ENCODE peak calls at places on chromosomes 16 and 17, in five cellular contexts. C, M, X, K and Z are unnamed samples. For H3K9me3, the result is how much of the 10 kb centered on the place peaks cover.

GRCh38 chr17:73182616-73183310 is 10.1 kb upstream of the COG1 start:
- DNase-seq in K (no peak), M (no peak), C (peak), X (no peak), Z (no peak)

GRCh38 chr16:72124761-72125634 is 31.4 kb downstream of the DHX38 start:
- DNase-seq in C (peak), M (peak), K (peak), X (peak), Z (peak)

GRCh38 chr16:6481894-6482293 is 850.8 kb upstream of the RBFOX1 start:
- DNase-seq in C (no peak), K (no peak), X (no peak), M (no peak), Z (no peak)

GRCh38 chr16:63617990-63618763 is 1503.7 kb downstream of the CDH11 start:
- DNase-seq in C (peak), K (no peak), M (no peak), X (no peak), Z (no peak)

GRCh38 chr17:57921342-57921741 is 33.9 kb downstream of the CUEDC1 start:
- DNase-seq in C (no peak), X (peak), K (no peak), M (no peak), Z (no peak)

GRCh38 chr17:49471089-49471683 is 23.9 kb upstream of the NGFR start:
- DNase-seq in C (no peak), X (peak), M (no peak), K (no peak), Z (no peak)

GRCh38 chr17:56887552-56888467 is 26.0 kb downstream of the TRIM25 start:
- DNase-seq in K (no peak), X (no peak), M (no peak), C (no peak), Z (no peak)

GRCh38 chr17:61307905-61308886 is 91.4 kb upstream of the TBX2 start:
- DNase-seq in C (no peak), M (no peak), X (peak), K (no peak), Z (no peak)

GRCh38 chr17:72158895-72159885 is 38.4 kb downstream of the SOX9 start:
- DNase-seq in C (no peak), M (no peak), X (no peak), K (no peak), Z (no peak)

GRCh38 chr17:73519621-73520368 is 124.5 kb downstream of the SDK2 start:
- DNase-seq in K (no peak), X (no peak), C (no peak), M (no peak), Z (no peak)

GRCh38 chr17:48068491-48068961 is 20.4 kb downstream of the NFE2L1 start:
- DNase-seq in C (no peak), K (no peak), X (no peak), M (no peak), Z (no peak)

GRCh38 chr16:17459903-17460521 is 10.7 kb downstream of the XYLT1 start:
- DNase-seq in M (no peak), K (no peak), X (peak), C (no peak), Z (no peak)

GRCh38 chr16:71853413-71853812 is 7.6 kb downstream of the ATXN1L start:
- DNase-seq in X (no peak), K (no peak), C (no peak), M (no peak), Z (no peak)

GRCh38 chr17:76735586-76736348 is 1.4 kb downstream of the SRSF2 start:
- DNase-seq in M (no peak), C (no peak), X (no peak), K (no peak), Z (no peak)

GRCh38 chr17:80219777-80220708 is at the start of the genes SGSH and SLC26A11:
- DNase-seq in K (peak), C (peak), M (peak), X (peak), Z (peak)

GRCh38 chr17:9080296-9080914 is 59.1 kb downstream of the NTN1 start:
- DNase-seq in M (no peak), C (no peak), X (no peak), K (peak), Z (no peak)

GRCh38 chr17:28950752-28951427 is 428 bp downstream of the PHF12 start:
- DNase-seq in K (no peak), M (no peak), X (no peak), C (no peak), Z (no peak)

GRCh38 chr16:86676216-86676800 is 98.0 kb downstream of the FOXL1 start:
- DNase-seq in K (no peak), C (no peak), X (no peak), M (no peak), Z (no peak)

GRCh38 chr17:12463102-12463501 is 202.6 kb upstream of the MYOCD start:
- DNase-seq in M (no peak), X (no peak), C (no peak), K (no peak), Z (no peak)

GRCh38 chr17:79812969-79813825 is 16.3 kb upstream of the CBX8 start:
- DNase-seq in C (no peak), X (no peak), M (no peak), K (no peak), Z (no peak)

GRCh38 chr16:53415504-53415903 is 18.8 kb upstream of the RBL2 start:
- DNase-seq in C (peak), X (no peak), K (no peak), M (no peak), Z (no peak)

GRCh38 chr16:12535535-12536411 is 267.9 kb downstream of the CPPED1 start:
- DNase-seq in K (no peak), M (peak), X (no peak), C (no peak), Z (no peak)

GRCh38 chr16:14302031-14302398 is 230.9 kb downstream of the MRTFB start:
- DNase-seq in X (peak), K (peak), M (no peak), C (peak), Z (no peak)

GRCh38 chr17:8125947-8126305 is 2.0 kb upstream of the HES7 start:
- DNase-seq in X (peak), K (no peak), M (no peak), C (peak), Z (no peak)

GRCh38 chr17:43591750-43592562 is 45.8 kb upstream of the ETV4 start:
- DNase-seq in K (no peak), X (peak), M (no peak), C (peak), Z (no peak)

GRCh38 chr17:41340496-41340895 is 10.1 kb downstream of the KRT33A start:
- DNase-seq in C (no peak), X (no peak), M (no peak), K (no peak), Z (no peak)

GRCh38 chr16:13479549-13479948 is 440.4 kb upstream of the ERCC4 start:
- DNase-seq in X (no peak), K (no peak), M (no peak), C (no peak), Z (no peak)

DNA sequence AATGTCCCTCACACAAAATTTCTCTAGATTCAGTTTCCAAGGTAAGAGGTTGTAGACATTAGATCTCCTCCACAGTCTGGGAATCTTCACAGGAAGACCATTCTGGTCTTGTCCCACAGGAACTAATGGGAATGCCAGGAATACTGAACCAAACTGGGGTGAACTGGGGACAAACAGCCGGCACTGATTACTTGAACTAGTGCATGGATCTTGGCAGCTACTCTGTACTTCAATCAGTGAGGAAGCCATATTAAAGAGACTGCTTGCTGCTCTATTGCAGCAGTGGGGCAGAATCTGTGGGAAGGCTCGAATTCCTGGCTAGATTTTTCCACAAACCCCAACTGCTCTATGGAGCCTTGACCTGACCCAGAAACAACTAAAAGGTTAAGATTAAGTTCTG is 268.9 kb upstream of the AXIN2 start:
- DNase-seq in K (no peak), X (no peak), C (no peak), M (no peak), Z (no peak)
- H3K9me3 ChIP-seq in K (under half), X (under half), C (under half), M (under half), Z (under half)

GRCh38 chr16:88289001-88289400 is 93.8 kb upstream of the ZNF469 start:
- DNase-seq in M (no peak), C (no peak), X (no peak), K (no peak), Z (no peak)

GRCh38 chr16:88289549-88290344 is 93.0 kb upstream of the ZNF469 start:
- DNase-seq in K (peak), M (no peak), X (no peak), C (no peak), Z (no peak)

GRCh38 chr16:88286301-88286923 is 96.3 kb upstream of the ZNF469 start:
- DNase-seq in X (no peak), M (no peak), K (no peak), C (no peak), Z (no peak)

GRCh38 chr16:88287219-88287618 is 95.5 kb upstream of the ZNF469 start:
- DNase-seq in K (no peak), X (no peak), M (no peak), C (no peak), Z (no peak)

DNA sequence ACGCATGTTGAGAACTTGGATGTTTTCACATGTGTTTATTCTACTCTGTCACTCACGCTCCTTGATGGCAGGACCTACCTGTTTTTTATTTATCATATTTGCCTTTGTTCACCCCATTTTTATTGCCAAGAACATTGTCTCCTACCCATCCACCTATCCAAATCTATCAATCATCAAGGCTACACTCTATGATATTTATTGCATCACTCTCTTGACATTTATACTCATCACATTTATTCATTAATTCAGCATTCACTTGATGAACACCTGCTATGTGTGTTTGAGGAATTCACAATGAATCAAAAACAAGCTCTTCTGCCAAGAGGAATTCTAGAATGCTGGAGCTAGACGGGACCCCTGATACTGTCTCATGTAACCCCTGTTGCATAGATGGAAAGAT is 94.5 kb upstream of the ZNF469 start:
- DNase-seq in M (no peak), K (no peak), C (no peak), X (no peak), Z (no peak)
- H3K9me3 ChIP-seq in M (under half), K (under half), C (under half), X (under half), Z (under half)

GRCh38 chr16:84218961-84219360 is 20.9 kb downstream of the KCNG4 start:
- DNase-seq in M (no peak), C (no peak), K (no peak), X (no peak), Z (no peak)
- H3K9me3 ChIP-seq in M (under half), C (under half), K (under half), X (under half), Z (under half)

DNA sequence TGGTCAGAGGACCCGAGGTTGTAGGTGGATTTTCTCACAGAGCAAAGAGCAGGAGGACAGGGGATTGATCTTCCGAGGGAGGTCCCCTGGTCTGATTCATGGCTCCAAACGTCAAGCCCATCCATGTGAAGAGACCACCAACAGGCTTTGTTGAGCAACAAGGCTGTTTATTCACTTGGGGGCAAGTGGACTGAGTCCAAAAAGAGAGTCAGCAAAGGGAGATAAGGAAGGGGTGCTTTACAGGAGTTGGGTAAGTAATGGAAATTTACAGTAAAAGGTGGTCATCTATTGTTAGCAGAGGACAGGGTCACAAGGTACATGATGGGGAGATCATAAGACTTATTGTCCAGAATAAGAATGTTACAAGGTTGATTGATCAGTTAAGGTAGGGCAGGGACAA is 2285.8 kb downstream of the TP53TG3F start:
- DNase-seq in K (no peak), M (no peak), C (no peak), X (no peak), Z (no peak)
- H3K9me3 ChIP-seq in K (under half), M (under half), C (under half), X (under half), Z (under half)

GRCh38 chr17:69744512-69745098 is 330.1 kb downstream of the MAP2K6 start:
- DNase-seq in C (no peak), M (no peak), K (no peak), X (no peak), Z (no peak)
- H3K9me3 ChIP-seq in C (under half), M (under half), K (under half), X (under half), Z (under half)

DNA sequence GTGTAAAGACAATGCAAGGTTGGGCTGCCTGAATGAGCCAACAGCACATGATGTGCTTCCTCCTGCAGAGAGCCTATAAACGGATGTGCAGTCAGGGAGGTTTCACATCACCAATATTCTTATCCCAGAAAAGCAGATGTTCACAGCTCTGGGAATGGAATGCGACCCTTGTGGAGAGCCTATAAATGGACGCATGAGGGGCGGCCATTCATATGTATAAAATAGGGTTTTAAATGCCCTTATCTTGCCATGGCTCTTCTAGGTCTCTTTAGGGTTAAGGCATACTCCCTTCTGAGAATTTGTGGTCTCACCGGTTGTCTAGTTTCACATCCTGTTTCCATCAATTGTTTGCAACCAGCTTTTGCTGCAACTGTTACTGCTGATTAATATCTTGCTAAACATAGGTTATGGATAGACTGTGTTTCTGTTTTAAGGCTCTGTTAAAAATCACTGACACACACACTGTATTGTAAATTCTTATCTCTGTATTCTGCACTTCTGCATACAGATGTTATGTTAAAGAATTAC is 31.9 kb downstream of the SLFN11 start:
- DNase-seq in M (peak), C (no peak), X (no peak), K (no peak), Z (no peak)
- H3K9me3 ChIP-seq in M (under half), C (under half), X (under half), K (under half), Z (under half)

GRCh38 chr16:3383045-3383448 is 17.8 kb downstream of the ZSCAN32 start:
- DNase-seq in X (no peak), C (no peak), K (no peak), M (no peak), Z (no peak)
- H3K9me3 ChIP-seq in X (under half), C (under half), K (half or more), M (under half), Z (half or more)